ENCODE peak calls at places on chromosomes 4 and X, in five cellular contexts. A is kidney epithelial cell; R is naive thymus-derived CD8-positive, alpha-beta T cell; E is bronchial epithelial cell; W is stimulated activated CD4-positive, alpha-beta T cell treated with anti-CD3 and anti-CD28 coated beads, Interleukin-2, amount 100 ng/mL, for 24 hours. V is an unnamed sample.
A peak's percentile ranks its signal among the peaks of the same experiment; 100 is the strongest.

GRCh38 chrX:30957753-30958152 is 68.7 kb upstream of the TAB3 start:
- DNase-seq in A (peak; percentile 42), W (no peak), E (peak; percentile 80), R (no peak), V (no peak)

GRCh38 chrX:46707274-46707965 is 51.5 kb downstream of the SLC9A7 start:
- DNase-seq in E (no peak), R (no peak), W (no peak), A (no peak), V (no peak)

GRCh38 chrX:51837926-51838325 is 55.5 kb upstream of the MAGED1 start:
- DNase-seq in W (no peak), A (no peak), R (no peak), E (no peak), V (no peak)

GRCh38 chrX:120752431-120753128 is 122.7 kb upstream of the C1GALT1C1 start:
- DNase-seq in E (no peak), R (no peak), A (no peak), W (no peak), V (no peak)

GRCh38 chr4:187602339-187603092 is 393.1 kb upstream of the ZFP42 start:
- DNase-seq in E (peak; percentile 86), A (no peak), W (no peak), R (no peak), V (no peak)

GRCh38 chrX:120365320-120365719 is 3.4 kb downstream of the ATP1B4 start:
- DNase-seq in R (peak; percentile 6), A (no peak), E (no peak), W (peak; percentile 63), V (peak; percentile 53)

GRCh38 chr4:82423245-82424054 is 6.8 kb downstream of the HNRNPDL start:
- DNase-seq in R (no peak), E (peak; percentile 77), W (no peak), A (no peak), V (no peak)

GRCh38 chr4:13455411-13455810 is 28.7 kb downstream of the RAB28 start:
- DNase-seq in W (no peak), R (no peak), E (no peak), A (no peak), V (no peak)

GRCh38 chr4:182643801-182644311 is 273.3 kb downstream of the DCTD start:
- DNase-seq in E (peak; percentile 20), W (no peak), A (peak; percentile 69), R (no peak), V (no peak)

GRCh38 chrX:84046403-84046984 is 141.5 kb downstream of the RPS6KA6 start:
- DNase-seq in A (no peak), E (peak; percentile 21), R (no peak), W (peak; percentile 3), V (peak; percentile 16)

GRCh38 chrX:110746014-110746413 is 49.6 kb downstream of the CHRDL1 start:
- DNase-seq in A (no peak), W (no peak), E (no peak), R (no peak), V (no peak)

GRCh38 chr4:6116696-6117285 is 83.6 kb downstream of the JAKMIP1 start:
- DNase-seq in R (no peak), A (no peak), W (no peak), E (no peak), V (no peak)

GRCh38 chrX:57453901-57454300 is 137.9 kb upstream of the ZXDB start:
- DNase-seq in R (no peak), E (peak; percentile 30), W (peak; percentile 3), A (no peak), V (peak; percentile 26)

GRCh38 chr4:176376032-176376614 is 56.4 kb downstream of the SPCS3 start:
- DNase-seq in R (no peak), E (peak; percentile 53), W (no peak), A (no peak), V (no peak)

GRCh38 chr4:15501941-15502340 is 32.3 kb downstream of the CC2D2A start:
- DNase-seq in E (no peak), A (no peak), R (no peak), W (no peak), V (no peak)

GRCh38 chr4:162341533-162341932 is 177.7 kb upstream of the FSTL5 start:
- DNase-seq in E (no peak), W (no peak), A (no peak), R (no peak), V (no peak)

GRCh38 chrX:47796433-47796906 is 40.2 kb upstream of the ZNF81 start:
- DNase-seq in R (no peak), A (no peak), W (no peak), E (peak; percentile 81), V (no peak)

GRCh38 chr4:37882665-37883296 is 8.1 kb upstream of the TBC1D1 start:
- DNase-seq in A (no peak), W (no peak), E (peak; percentile 5), R (no peak), V (no peak)

GRCh38 chrX:27336466-27337091 is 126.6 kb downstream of the PPP4R3C start:
- DNase-seq in W (peak; percentile 30), R (no peak), A (no peak), E (peak; percentile 2), V (peak; percentile 20)

GRCh38 chrX:24019448-24019847 is 7.5 kb downstream of the KLHL15 start:
- DNase-seq in R (no peak), E (no peak), W (no peak), A (no peak), V (peak; percentile 16)

GRCh38 chr4:164613761-164614277 is 140.1 kb upstream of the SMIM31 start:
- DNase-seq in E (peak; percentile 48), W (no peak), R (no peak), A (no peak), V (no peak)

GRCh38 chr4:681736-682451 is 7.1 kb downstream of the SLC49A3 start:
- DNase-seq in E (no peak), A (no peak), W (no peak), R (no peak), V (no peak)

GRCh38 chr4:36399762-36400353 is 118.4 kb downstream of the DTHD1 start:
- DNase-seq in R (peak; percentile 41), A (no peak), W (peak; percentile 33), E (peak; percentile 52), V (peak; percentile 44)

GRCh38 chr4:71296945-71297344 is 41.9 kb upstream of the SLC4A4 start:
- DNase-seq in E (no peak), A (no peak), R (no peak), W (no peak), V (no peak)

GRCh38 chr4:73864365-73864764 is 4.8 kb upstream of the CXCL1 start:
- DNase-seq in W (no peak), E (peak; percentile 59), A (no peak), R (no peak), V (no peak)

V was measured in activated CD4-positive, alpha-beta memory T cell treated with anti-CD3 and anti-CD28 coated beads, Interleukin-2, amount 10 ng/mL, durations not matched to agents 7 days and 5 days.